ENCODE peak calls at places on chromosome 2, in seven cellular contexts. R is body of pancreas; B is activated T-cell treated with anti-CD3 and anti-CD28 coated beads, Interleukin-2, amount 50 U/mL, for 72 hours; Z is HCT116; U is posterior vena cava; H is SK-MEL-5; T is naive thymus-derived CD8-positive, alpha-beta T cell. J is an unnamed sample.
A peak's percentile ranks its signal among the peaks of the same experiment; 100 is the strongest.

GRCh38 chr2:239035361-239035814 is 187.5 kb downstream of the TWIST2 start:
- DNase-seq in Z (peak; percentile 4), U (peak; percentile 88), T (peak; percentile 64), R (peak; percentile 58), H (peak; percentile 47), B (peak; percentile 79), J (peak; percentile 4)

GRCh38 chr2:58834404-58834803 is 593.3 kb upstream of the FANCL start:
- DNase-seq in R (peak; percentile 12), Z (no peak), H (peak; percentile 31), B (peak; percentile 0), U (no peak), T (no peak), J (no peak)

GRCh38 chr2:213723051-213723560 is 438.8 kb downstream of the SPAG16 start:
- DNase-seq in U (no peak), T (no peak), B (no peak), R (no peak), H (no peak), Z (no peak), J (no peak)

GRCh38 chr2:109372614-109373013 is 241.2 kb downstream of the SEPTIN10 start:
- DNase-seq in Z (no peak), R (no peak), B (no peak), T (no peak), H (no peak), U (no peak), J (no peak)

GRCh38 chr2:20578266-20578894 is 72.5 kb downstream of the HS1BP3 start:
- DNase-seq in B (no peak), Z (no peak), U (peak; percentile 67), H (no peak), T (no peak), R (no peak), J (no peak)

GRCh38 chr2:61566566-61566965 is 28.4 kb upstream of the XPO1 start:
- DNase-seq in T (no peak), B (no peak), H (no peak), U (peak; percentile 36), Z (no peak), R (no peak), J (no peak)

GRCh38 chr2:38794235-38794946 is 16.4 kb downstream of the GEMIN6 start:
- DNase-seq in H (no peak), T (no peak), Z (no peak), U (no peak), B (no peak), R (no peak), J (no peak)

GRCh38 chr2:46239847-46240181 is 57.4 kb upstream of the EPAS1 start:
- DNase-seq in T (peak; percentile 44), Z (no peak), H (no peak), U (no peak), R (no peak), B (peak; percentile 78), J (no peak)

GRCh38 chr2:15640291-15640711 is 48.6 kb downstream of the DDX1 start:
- DNase-seq in R (no peak), H (no peak), T (no peak), U (no peak), Z (no peak), B (no peak), J (no peak)

GRCh38 chr2:223416826-223417610 is 185.1 kb downstream of the SCG2 start:
- DNase-seq in R (no peak), H (no peak), T (no peak), B (no peak), U (peak; percentile 82), Z (no peak), J (no peak)

GRCh38 chr2:28276076-28276618 is 116.5 kb upstream of the FOSL2 start:
- DNase-seq in B (peak; percentile 43), U (no peak), Z (peak; percentile 81), H (no peak), R (no peak), T (no peak), J (peak; percentile 14)

GRCh38 chr2:190533968-190534309 is 583 bp downstream of the NEMP2 start:
- DNase-seq in T (peak; percentile 62), Z (no peak), R (peak; percentile 47), U (no peak), H (no peak), B (peak; percentile 62), J (no peak)

GRCh38 chr2:46329803-46330775 is 32.9 kb downstream of the EPAS1 start:
- DNase-seq in B (no peak), T (no peak), R (peak; percentile 49), H (peak; percentile 91), Z (no peak), U (no peak), J (no peak)

GRCh38 chr2:189171956-189172609 is 7.5 kb downstream of the COL5A2 start:
- DNase-seq in Z (no peak), T (no peak), R (no peak), B (no peak), H (no peak), U (no peak), J (no peak)

GRCh38 chr2:217919204-217919603 is 83.6 kb downstream of the TNS1 start:
- DNase-seq in U (no peak), R (no peak), Z (no peak), B (no peak), H (no peak), T (no peak), J (no peak)

GRCh38 chr2:31382452-31383120 is 32.0 kb downstream of the XDH start:
- DNase-seq in B (no peak), T (no peak), Z (no peak), R (no peak), H (no peak), U (no peak), J (no peak)

GRCh38 chr2:207133862-207134519 is 31.8 kb downstream of the KLF7 start:
- DNase-seq in H (no peak), Z (no peak), U (peak; percentile 87), B (no peak), T (no peak), R (peak; percentile 31), J (peak; percentile 78)

GRCh38 chr2:238589591-238590460 is 163.1 kb downstream of the ASB1 start:
- DNase-seq in T (no peak), Z (no peak), R (no peak), B (no peak), U (peak; percentile 70), H (no peak), J (no peak)

J was measured in NCI-H1436.